ENCODE peak calls at places on chromosomes 12 and 14, in seven cellular contexts. V is IMR-90; R is lower lobe of right lung; L is CD8-positive, alpha-beta T cell; Q is endothelial cell of umbilical vein; O is breast epithelium; B is HCT116. C is an unnamed sample. For H3K4me1, the result is how much of the 10 kb centered on the place peaks cover.

GRCh38 chr14:59711083-59711482 is 134.5 kb upstream of the CCDC175 start:
- DNase-seq in Q (no peak), B (no peak), O (no peak), L (no peak), R (no peak), V (no peak), C (no peak)

GRCh38 chr12:11486623-11487444 is 91.5 kb upstream of the PRB2 start:
- DNase-seq in B (peak), Q (peak), L (peak), V (peak), R (peak), O (peak), C (peak)

GRCh38 chr14:56102901-56103409 is 15.3 kb upstream of the PELI2 start:
- DNase-seq in O (no peak), L (no peak), Q (no peak), V (no peak), R (no peak), B (no peak), C (peak)

GRCh38 chr14:54486685-54487084 is 2.1 kb downstream of the GMFB start:
- DNase-seq in Q (no peak), B (no peak), L (no peak), O (no peak), V (no peak), R (no peak), C (no peak)

GRCh38 chr14:101878222-101879211 is 85.9 kb upstream of the DYNC1H1 start:
- DNase-seq in V (no peak), B (no peak), R (no peak), O (no peak), Q (no peak), L (peak), C (no peak)

GRCh38 chr14:99183311-99183710 is 88.7 kb downstream of the BCL11B start:
- DNase-seq in L (no peak), B (no peak), O (no peak), Q (no peak), R (no peak), V (no peak), C (peak)

GRCh38 chr12:122467983-122468382 is 32.7 kb downstream of the ZCCHC8 start:
- DNase-seq in Q (no peak), B (no peak), L (no peak), V (no peak), O (peak), R (no peak), C (no peak)

GRCh38 chr12:133156125-133156690 is 25.1 kb upstream of the ZNF268 start:
- DNase-seq in V (no peak), B (no peak), L (no peak), O (no peak), R (no peak), Q (no peak), C (no peak)

GRCh38 chr12:65566776-65567175 is 257.5 kb upstream of the HMGA2 start:
- DNase-seq in L (no peak), V (peak), R (no peak), Q (no peak), O (no peak), B (no peak), C (no peak)

DNA sequence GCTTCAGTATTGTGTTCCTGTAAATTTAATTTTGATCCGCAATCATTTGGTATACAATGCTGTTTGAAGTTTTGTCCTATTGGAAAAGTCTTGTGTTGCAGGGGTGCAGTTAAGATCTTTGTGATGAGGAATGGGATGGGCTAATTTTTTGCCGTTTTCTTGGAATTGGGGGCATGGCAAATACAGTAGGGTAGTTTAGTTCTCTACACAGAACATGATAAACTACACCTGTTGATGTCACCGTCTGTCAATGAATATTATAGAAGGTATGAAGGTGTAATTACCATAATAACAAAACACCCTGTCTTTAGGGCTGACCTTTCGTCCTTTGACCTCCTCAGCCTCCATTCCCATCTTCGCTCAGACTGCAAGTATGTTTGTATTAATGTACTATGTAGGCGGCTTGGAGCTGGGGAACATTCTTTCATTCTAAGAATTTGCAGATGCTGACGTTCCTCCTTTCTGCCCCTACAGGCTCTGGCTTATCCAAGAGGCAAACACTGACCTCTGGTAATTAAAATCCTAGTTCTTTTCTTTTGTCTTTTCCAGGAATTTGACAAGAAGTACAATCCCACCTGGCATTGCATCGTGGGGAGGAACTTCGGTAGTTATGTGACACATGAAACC is 1.7 kb downstream of the DYNLL1 start:
- DNase-seq in R (no peak), V (peak), Q (no peak), B (no peak), O (peak), L (no peak), C (no peak)
- H3K4me3 ChIP-seq in R (peak), V (peak), Q (peak), B (peak), O (peak), L (peak), C (peak)

GRCh38 chr12:57781241-57781640 is 1.3 kb upstream of the TSFM start:
- DNase-seq in Q (no peak), V (no peak), R (no peak), O (no peak), B (no peak), L (no peak), C (no peak)
- H3K4me1 ChIP-seq in Q (under half), V (under half), R (under half), O (under half), B (under half), L (under half), C (under half)

GRCh38 chr12:3000548-3001275 is 41.5 kb downstream of the TEAD4 start:
- DNase-seq in R (no peak), L (no peak), V (no peak), O (no peak), B (no peak), Q (no peak), C (no peak)
- TF ChIP-seq CTCF in R (no peak), L (no peak), V (no peak), O (no peak), B (no peak), Q (no peak), C (no peak)

GRCh38 chr12:62436164-62436503 is 30.5 kb upstream of the MON2 start:
- DNase-seq in O (no peak), B (no peak), R (no peak), V (no peak), L (no peak), Q (no peak), C (no peak)
- H3K4me3 ChIP-seq in O (peak), B (no peak), R (no peak), V (no peak), L (peak), Q (no peak), C (no peak)

GRCh38 chr12:27178723-27179398 is 65.2 kb upstream of the STK38L start:
- DNase-seq in O (no peak), B (no peak), V (peak), L (no peak), R (no peak), Q (no peak), C (no peak)
- H3K4me1 ChIP-seq in O (under half), B (under half), V (under half), L (under half), R (under half), Q (under half), C (under half)